ENCODE peak calls at places on chromosome 12, in four cellular contexts. X, K, B and L are unnamed samples.

GRCh38 chr12:15662303-15662980 is 126.7 kb downstream of the EPS8 start:
- DNase-seq in B (no peak), K (no peak), X (peak; percentile 96), L (no peak)

GRCh38 chr12:131155131-131155530 is 201.4 kb downstream of the ADGRD1 start:
- DNase-seq in K (no peak), X (no peak), B (no peak), L (no peak)

GRCh38 chr12:53186745-53187144 is 6.0 kb upstream of the CSAD start:
- DNase-seq in X (no peak), B (no peak), K (no peak), L (no peak)

GRCh38 chr12:95763809-95764253 is 26.7 kb downstream of the NTN4 start:
- DNase-seq in X (peak; percentile 88), K (no peak), B (no peak), L (no peak)

GRCh38 chr12:104055686-104056388 is 5.8 kb upstream of the GLT8D2 start:
- DNase-seq in K (peak; percentile 73), B (no peak), X (peak; percentile 47), L (no peak)

GRCh38 chr12:1373887-1374286 is 220.5 kb downstream of the FBXL14 start:
- DNase-seq in B (no peak), X (peak; percentile 67), K (no peak), L (no peak)

GRCh38 chr12:73547421-73547820 is 990.2 kb upstream of the ATXN7L3B start:
- DNase-seq in K (peak; percentile 8), X (no peak), B (no peak), L (no peak)

GRCh38 chr12:106673151-106673550 is 90.3 kb downstream of the RFX4 start:
- DNase-seq in B (no peak), K (no peak), X (no peak), L (no peak)

GRCh38 chr12:116053479-116054195 is 223.9 kb downstream of the MED13L start:
- DNase-seq in X (peak; percentile 81), B (no peak), K (no peak), L (no peak)

GRCh38 chr12:131452444-131452860 is 258.4 kb upstream of the SFSWAP start:
- DNase-seq in X (no peak), K (peak; percentile 50), B (no peak), L (peak; percentile 79)

GRCh38 chr12:71426030-71426570 is 13.5 kb upstream of the LGR5 start:
- DNase-seq in B (no peak), X (no peak), K (no peak), L (no peak)

GRCh38 chr12:75964150-75964549 is 67.4 kb downstream of the PHLDA1 start:
- DNase-seq in B (no peak), X (no peak), K (no peak), L (no peak)

GRCh38 chr12:34396861-34397590 is 374.7 kb downstream of the ALG10 start:
- DNase-seq in B (no peak), K (no peak), X (no peak), L (peak; percentile 11)

GRCh38 chr12:88325076-88325827 is 183.1 kb downstream of the TMTC3 start:
- DNase-seq in X (peak; percentile 98), B (no peak), K (no peak), L (no peak)

GRCh38 chr12:80837342-80837978 is 100.3 kb downstream of the LIN7A start:
- DNase-seq in K (peak; percentile 96), X (peak; percentile 76), B (peak; percentile 34), L (peak; percentile 72)

GRCh38 chr12:46208370-46208769 is 60.5 kb downstream of the SLC38A1 start:
- DNase-seq in K (no peak), B (no peak), X (no peak), L (no peak)

GRCh38 chr12:54926246-54926645 is 58.3 kb downstream of the TESPA1 start:
- DNase-seq in X (no peak), K (peak; percentile 31), B (no peak), L (peak; percentile 50)

GRCh38 chr12:74906224-74906623 is 303.4 kb downstream of the KCNC2 start:
- DNase-seq in X (no peak), K (peak; percentile 50), B (no peak), L (no peak)

GRCh38 chr12:50062733-50063452 is 5.5 kb downstream of the ASIC1 start:
- DNase-seq in X (peak; percentile 20), B (no peak), K (no peak), L (no peak)

GRCh38 chr12:31959701-31960391 is 631 bp downstream of the RESF1 start:
- DNase-seq in K (peak; percentile 63), B (no peak), X (peak; percentile 61), L (no peak)

GRCh38 chr12:94867066-94867855 is 136.2 kb downstream of the NDUFA12 start:
- DNase-seq in X (peak; percentile 17), B (no peak), K (no peak), L (no peak)

GRCh38 chr12:107669946-107670345 is 15.7 kb upstream of the PWP1 start:
- DNase-seq in B (no peak), K (no peak), X (no peak), L (no peak)

GRCh38 chr12:23895792-23896218 is 53.7 kb downstream of the SOX5 start:
- DNase-seq in K (peak; percentile 84), B (peak; percentile 19), X (no peak), L (peak; percentile 67)

GRCh38 chr12:132560421-132560830 is 50.0 kb downstream of the LRCOL1 start:
- DNase-seq in K (peak; percentile 36), B (no peak), X (no peak), L (no peak)

GRCh38 chr12:49950310-49951251 is at the start of gene AQP2:
- DNase-seq in K (peak; percentile 62), B (no peak), X (no peak), L (no peak)

GRCh38 chr12:20477691-20478090 is 109.4 kb downstream of the PDE3A start:
- DNase-seq in K (no peak), B (no peak), X (peak; percentile 1), L (no peak)

GRCh38 chr12:106032141-106032925 is 106.4 kb downstream of the NUAK1 start:
- DNase-seq in K (peak; percentile 66), B (no peak), X (peak; percentile 22), L (no peak)

GRCh38 chr12:9899209-9899608 is 17.9 kb downstream of the KLRF2 start:
- DNase-seq in B (no peak), X (no peak), K (no peak), L (no peak)

GRCh38 chr12:25434493-25434892 is 118.6 kb downstream of the LMNTD1 start:
- DNase-seq in K (peak; percentile 61), B (no peak), X (no peak), L (no peak)

GRCh38 chr12:104376650-104377506 is 73.3 kb downstream of the EID3 start:
- DNase-seq in X (peak; percentile 28), K (no peak), B (no peak), L (no peak)

GRCh38 chr12:65695077-65695865 is 129.0 kb upstream of the HMGA2 start:
- DNase-seq in X (peak; percentile 99), B (no peak), K (peak; percentile 22), L (no peak)

GRCh38 chr12:89016970-89017778 is 335.1 kb downstream of the DUSP6 start:
- DNase-seq in B (no peak), X (peak; percentile 76), K (peak; percentile 73), L (peak; percentile 38)

GRCh38 chr12:3596703-3597472 is 105.9 kb downstream of the PRMT8 start:
- DNase-seq in B (no peak), X (no peak), K (no peak), L (no peak)

GRCh38 chr12:52178984-52179383 is 12.8 kb downstream of the KRT80 start:
- DNase-seq in X (no peak), B (no peak), K (no peak), L (no peak)

GRCh38 chr12:62910549-62911169 is 24.3 kb downstream of the PPM1H start:
- DNase-seq in B (no peak), X (no peak), K (peak; percentile 95), L (no peak)

GRCh38 chr12:122049827-122050226 is 28.1 kb downstream of the BCL7A start:
- DNase-seq in K (no peak), X (no peak), B (no peak), L (no peak)

DNA sequence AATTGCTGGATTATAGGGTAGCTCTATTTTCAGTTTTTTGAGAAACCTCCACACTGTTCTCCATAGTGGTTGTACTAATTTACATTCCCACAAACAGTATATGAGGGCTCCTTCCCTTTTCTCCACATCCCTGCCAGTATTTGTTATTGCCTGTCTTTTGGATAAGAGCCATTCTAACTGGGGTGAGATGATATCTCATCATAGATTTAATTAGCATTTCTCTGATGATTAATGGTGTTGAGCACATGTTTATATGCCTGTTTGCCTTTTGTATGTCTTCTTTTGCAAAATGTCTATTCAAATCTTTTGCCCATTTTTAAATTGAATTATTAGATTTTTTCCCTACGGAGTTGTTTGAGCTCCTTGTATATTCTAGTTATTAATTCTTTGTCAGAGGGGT is 385.3 kb downstream of the CCER1 start:
- DNase-seq in X (no peak), B (no peak), K (no peak), L (no peak)
- H4K5ac ChIP-seq in X (no peak overlapping the region), B (no peak overlapping the region), K (no peak overlapping the region), L (no peak overlapping the region)

GRCh38 chr12:98799822-98800221 is 154.7 kb downstream of the APAF1 start:
- DNase-seq in X (no peak), B (no peak), K (no peak), L (no peak)
- H4K5ac ChIP-seq in X (no peak overlapping the region), B (no peak overlapping the region), K (no peak overlapping the region), L (no peak overlapping the region)

GRCh38 chr12:27554003-27554402 is 30.0 kb downstream of the PPFIBP1 start:
- DNase-seq in B (no peak), X (no peak), K (peak; percentile 45), L (no peak)
- H4K5ac ChIP-seq in B (no peak overlapping the region), X (peak overlapping the region; percentile 86), K (no peak overlapping the region), L (no peak overlapping the region)

DNA sequence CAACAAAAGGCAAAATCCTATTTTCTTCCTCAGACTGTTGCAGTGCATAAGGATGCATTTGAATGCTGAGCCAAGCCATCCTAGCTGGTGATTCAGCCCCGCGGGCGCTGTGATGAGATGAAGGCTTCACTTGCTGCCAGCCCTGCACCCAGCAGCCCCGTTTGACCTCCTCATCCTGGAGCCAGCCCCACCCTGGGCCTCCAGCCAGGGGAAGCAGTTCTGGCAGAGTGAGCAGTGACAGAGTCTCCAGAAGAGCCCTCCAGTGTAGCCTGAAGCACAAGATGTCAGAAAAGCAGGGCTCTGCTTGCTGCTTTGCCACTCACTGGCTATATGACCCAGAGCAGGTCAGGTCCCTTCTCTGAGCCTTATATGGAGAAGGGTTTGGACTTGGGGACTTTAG is 96.2 kb upstream of the HSPB8 start:
- DNase-seq in K (no peak), X (no peak), B (no peak), L (no peak)
- H4K5ac ChIP-seq in K (no peak overlapping the region), X (no peak overlapping the region), B (no peak overlapping the region), L (no peak overlapping the region)